ENCODE peak calls at places on chromosomes 6 and 20, in five cellular contexts. B, A, W, T and J are unnamed samples.

GRCh38 chr6:169224185-169224695 is 29.4 kb downstream of the THBS2 start:
- DNase-seq in B (peak), T (no peak), W (peak), A (peak), J (peak)

GRCh38 chr20:53831228-53831627 is 237.6 kb upstream of the ZNF217 start:
- DNase-seq in B (no peak), A (no peak), T (no peak), W (no peak), J (no peak)

GRCh38 chr6:54262499-54262898 is 45.7 kb upstream of the TINAG start:
- DNase-seq in W (no peak), A (no peak), T (no peak), B (no peak), J (no peak)

GRCh38 chr6:29743568-29743967 is 20.3 kb downstream of the HLA-F start:
- DNase-seq in T (no peak), A (no peak), W (no peak), B (no peak), J (no peak)

GRCh38 chr6:129920103-129920798 is 59.1 kb upstream of the TMEM244 start:
- DNase-seq in B (no peak), W (peak), T (no peak), A (no peak), J (peak)

GRCh38 chr6:150352321-150353296 is 16.2 kb upstream of the IYD start:
- DNase-seq in A (peak), W (peak), T (no peak), B (peak), J (peak)

GRCh38 chr20:33729101-33729500 is 2.7 kb upstream of the ZNF341 start:
- DNase-seq in W (no peak), A (no peak), T (no peak), B (no peak), J (no peak)

GRCh38 chr6:42505377-42505702 is 53.6 kb upstream of the TRERF1 start:
- DNase-seq in T (no peak), A (peak), B (peak), W (peak), J (peak)

GRCh38 chr6:30162265-30163089 is 869 bp upstream of the TRIM15 start:
- DNase-seq in B (no peak), W (no peak), A (no peak), T (no peak), J (no peak)

GRCh38 chr6:70103798-70104197 is 199.1 kb downstream of the COL9A1 start:
- DNase-seq in B (peak), T (no peak), W (no peak), A (no peak), J (no peak)

GRCh38 chr6:70112686-70113570 is 190.0 kb downstream of the COL9A1 start:
- DNase-seq in T (no peak), B (no peak), W (peak), A (no peak), J (no peak)

GRCh38 chr6:70111737-70112136 is 191.1 kb downstream of the COL9A1 start:
- DNase-seq in B (no peak), A (no peak), W (no peak), T (no peak), J (no peak)

GRCh38 chr6:70110128-70111022 is 192.5 kb downstream of the COL9A1 start:
- DNase-seq in B (peak), W (no peak), T (no peak), A (peak), J (no peak)

GRCh38 chr6:70108230-70108629 is 194.7 kb downstream of the COL9A1 start:
- DNase-seq in W (peak), B (peak), A (peak), T (no peak), J (peak)
- TF ChIP-seq CTCF in W (peak), B (peak), A (peak), T (peak), J (peak)

DNA sequence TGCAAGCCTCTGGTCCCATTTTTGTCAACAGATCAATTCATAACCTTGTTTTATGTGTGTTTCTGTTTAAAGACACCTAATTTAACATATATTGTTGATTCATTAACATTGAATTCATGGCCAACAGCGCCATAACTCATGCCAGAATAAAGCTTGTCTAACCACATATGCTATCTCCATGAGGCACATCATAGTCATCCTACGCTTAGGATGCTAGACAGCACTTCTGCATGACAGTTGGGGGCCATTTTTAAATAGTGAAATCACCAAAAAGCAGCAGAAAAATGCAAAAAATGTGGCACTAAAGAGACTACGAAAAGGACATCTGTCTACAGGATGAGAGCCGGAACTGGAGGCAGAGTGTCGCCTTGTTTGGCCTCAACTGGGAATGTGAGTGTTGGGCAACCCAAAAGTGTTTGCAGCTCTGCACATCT is 37.9 kb downstream of the TRAM2 start:
- DNase-seq in B (peak), A (no peak), T (no peak), W (peak), J (no peak)
- H3K4me3 ChIP-seq in B (no peak), A (no peak), T (no peak), W (no peak), J (no peak)

GRCh38 chr6:5995705-5996686 is 10.7 kb downstream of the NRN1 start:
- DNase-seq in W (no peak), A (peak), T (peak), B (peak), J (peak)
- TF ChIP-seq CTCF in W (peak), A (no peak), T (peak), B (peak), J (peak)

GRCh38 chr20:45909817-45910669 is 1.9 kb downstream of the PLTP start:
- DNase-seq in W (no peak), T (no peak), A (no peak), B (no peak), J (no peak)
- H3K4me3 ChIP-seq in W (no peak), T (peak), A (peak), B (peak), J (peak)

DNA sequence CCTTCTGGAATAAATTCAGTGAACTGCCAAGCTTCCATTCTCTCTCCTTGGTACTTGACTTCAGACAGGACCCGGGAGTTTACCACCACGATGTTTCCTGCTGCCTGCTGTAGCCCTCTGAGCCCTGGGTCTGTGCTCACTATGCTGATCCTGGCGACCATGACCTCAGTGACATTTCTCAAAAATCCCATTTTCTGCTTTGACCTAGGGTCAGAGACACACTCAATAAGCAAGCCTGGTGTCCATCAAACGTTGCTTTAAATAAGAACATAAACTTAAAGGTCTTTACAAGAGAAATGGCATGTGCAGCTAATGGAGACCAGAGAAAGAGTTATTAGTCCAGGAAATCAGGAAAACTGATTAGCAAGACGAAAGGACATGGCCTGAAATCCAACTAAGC is 509.7 kb upstream of the SULF2 start:
- DNase-seq in B (no peak), T (no peak), A (no peak), W (no peak), J (no peak)
- TF ChIP-seq CTCF in B (no peak), T (no peak), A (no peak), W (no peak), J (no peak)

GRCh38 chr6:103268335-103268734 is 1591.4 kb downstream of the HACE1 start:
- DNase-seq in T (no peak), B (no peak), A (no peak), W (no peak), J (no peak)

DNA sequence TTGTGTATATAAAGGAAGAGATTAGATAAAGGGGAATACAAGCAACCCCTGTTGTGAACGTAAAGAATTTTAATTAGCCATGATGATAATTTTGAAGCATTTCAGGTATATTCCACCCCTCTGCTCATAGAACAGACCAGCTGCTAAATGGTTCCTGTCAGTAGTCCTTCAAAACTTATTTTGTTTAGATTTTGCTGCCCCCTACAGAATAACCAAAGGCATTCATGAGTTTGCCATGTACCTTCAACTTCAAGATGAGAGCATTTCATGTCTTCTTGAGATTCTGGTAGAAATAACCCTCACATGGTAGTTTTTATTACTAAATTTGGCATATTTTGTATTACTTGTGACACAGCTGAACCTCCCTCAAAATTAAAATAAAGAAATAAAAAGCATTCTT is 1586.7 kb downstream of the HACE1 start:
- DNase-seq in B (no peak), A (peak), T (no peak), W (no peak), J (no peak)
- H3K4me3 ChIP-seq in B (no peak), A (no peak), T (no peak), W (no peak), J (no peak)